ENCODE peak calls at places on chromosome 16, in eight cellular contexts. J is progenitor cell of endocrine pancreas; W is mesothelial cell of epicardium; T is NAMALWA; A is amygdala; S is stimulated activated CD4-positive, alpha-beta T cell treated with anti-CD3 and anti-CD28 coated beads, Interleukin-1b, Interleukin-23, amount 100 ng/mL, for 1 hour; L is NCI-H1092 treated with DMSO at 0.1 percent for 48 hours; C is AG09319. F is an unnamed sample.

GRCh38 chr16:85365120-85365519 is 248.0 kb upstream of the GSE1 start:
- DNase-seq in W (no peak), T (peak), J (no peak), L (no peak), S (no peak), A (no peak), C (no peak), F (no peak)

GRCh38 chr16:58157239-58157638 is 28.1 kb upstream of the CFAP20 start:
- DNase-seq in L (no peak), W (no peak), J (no peak), S (no peak), T (no peak), A (no peak), C (no peak), F (no peak)

GRCh38 chr16:3849751-3850543 is 30.6 kb downstream of the CREBBP start:
- DNase-seq in S (no peak), J (no peak), T (no peak), W (no peak), L (no peak), A (no peak), C (no peak), F (no peak)

GRCh38 chr16:11005611-11005975 is 61.2 kb downstream of the CLEC16A start:
- DNase-seq in A (no peak), L (no peak), T (no peak), W (no peak), S (no peak), C (no peak), J (no peak), F (no peak)

GRCh38 chr16:69118994-69119393 is 13.4 kb downstream of the CHTF8 start:
- DNase-seq in T (no peak), C (no peak), L (no peak), S (no peak), J (no peak), W (no peak), A (no peak), F (no peak)

GRCh38 chr16:73057369-73058210 is 9.7 kb upstream of the ZFHX3 start:
- DNase-seq in W (no peak), J (peak), T (peak), S (no peak), C (no peak), A (no peak), L (no peak), F (no peak)

GRCh38 chr16:81315271-81316175 is 761 bp downstream of the GAN start:
- DNase-seq in S (peak), J (peak), C (no peak), A (peak), L (peak), W (peak), T (peak), F (no peak)

GRCh38 chr16:82732461-82732860 is 105.7 kb downstream of the CDH13 start:
- DNase-seq in W (no peak), A (no peak), T (no peak), S (no peak), L (no peak), J (no peak), C (no peak), F (no peak)

GRCh38 chr16:79543219-79543618 is 57.3 kb downstream of the MAF start:
- DNase-seq in W (no peak), S (no peak), T (no peak), C (no peak), L (peak), J (no peak), A (no peak), F (no peak)

GRCh38 chr16:2905241-2905987 is 6.3 kb upstream of the FLYWCH1 start:
- DNase-seq in C (peak), T (peak), J (peak), W (peak), L (peak), S (peak), A (peak), F (peak)

GRCh38 chr16:11994187-11995119 is 17.9 kb downstream of the SNX29 start:
- DNase-seq in S (no peak), L (no peak), W (no peak), A (peak), T (no peak), J (no peak), C (no peak), F (no peak)

GRCh38 chr16:73253922-73254480 is 206.1 kb upstream of the ZFHX3 start:
- DNase-seq in L (no peak), C (no peak), A (no peak), T (no peak), W (no peak), S (no peak), J (no peak), F (no peak)

GRCh38 chr16:843771-844170 is 43.2 kb upstream of the GNG13 start:
- DNase-seq in S (no peak), L (no peak), A (no peak), J (no peak), W (no peak), T (no peak), C (no peak), F (no peak)

GRCh38 chr16:54938351-54939346 is 8.0 kb downstream of the IRX5 start:
- DNase-seq in J (no peak), C (no peak), L (no peak), A (no peak), W (peak), S (no peak), T (no peak), F (no peak)

GRCh38 chr16:76386784-76387183 is 109.6 kb downstream of the CNTNAP4 start:
- DNase-seq in A (no peak), W (no peak), L (no peak), J (no peak), T (no peak), C (no peak), S (no peak), F (no peak)

GRCh38 chr16:79295746-79296145 is 304.8 kb downstream of the MAF start:
- DNase-seq in J (no peak), A (no peak), C (no peak), T (no peak), L (no peak), W (no peak), S (no peak), F (no peak)

GRCh38 chr16:87576191-87576590 is 26.1 kb upstream of the JPH3 start:
- DNase-seq in S (no peak), W (no peak), T (no peak), C (no peak), A (no peak), L (no peak), J (no peak), F (no peak)

GRCh38 chr16:84182680-84183571 is 3.9 kb downstream of the TAF1C start:
- DNase-seq in L (no peak), W (no peak), T (no peak), S (no peak), A (no peak), J (no peak), C (no peak), F (no peak)

GRCh38 chr16:86992587-86992986 is 324.6 kb downstream of the C16orf95 start:
- DNase-seq in L (no peak), J (no peak), W (no peak), T (no peak), S (no peak), C (no peak), A (no peak), F (no peak)

GRCh38 chr16:81645303-81645702 is 133.8 kb upstream of the PLCG2 start:
- DNase-seq in T (no peak), A (no peak), S (no peak), J (no peak), W (peak), C (no peak), L (peak), F (peak)

GRCh38 chr16:30030841-30031413 is at the start of gene TLCD3B:
- DNase-seq in A (no peak), S (no peak), J (no peak), C (no peak), T (no peak), L (peak), W (no peak), F (no peak)

GRCh38 chr16:24758986-24759385 is 29.5 kb downstream of the TNRC6A start:
- DNase-seq in C (no peak), S (no peak), J (no peak), W (no peak), T (no peak), A (no peak), L (no peak), F (no peak)

GRCh38 chr16:1723450-1724147 is 17.6 kb downstream of the MAPK8IP3 start:
- DNase-seq in S (no peak), C (no peak), W (peak), T (peak), A (peak), L (peak), J (no peak), F (no peak)

GRCh38 chr16:27110524-27110896 is 43.8 kb downstream of the C16orf82 start:
- DNase-seq in A (no peak), C (no peak), L (no peak), T (no peak), S (no peak), J (no peak), W (no peak), F (no peak)

GRCh38 chr16:84608281-84608680 is 9.6 kb downstream of the COTL1 start:
- DNase-seq in L (no peak), W (no peak), C (no peak), J (no peak), A (no peak), T (no peak), S (no peak), F (no peak)

GRCh38 chr16:66382171-66382965 is 15.9 kb downstream of the CDH5 start:
- DNase-seq in T (no peak), A (no peak), W (no peak), S (no peak), J (no peak), C (no peak), L (no peak), F (no peak)

GRCh38 chr16:59880626-59881025 is 1146.5 kb upstream of the GOT2 start:
- DNase-seq in J (no peak), C (peak), A (no peak), W (no peak), S (no peak), T (no peak), L (no peak), F (no peak)

GRCh38 chr16:13672196-13672595 is 247.8 kb upstream of the ERCC4 start:
- DNase-seq in S (no peak), J (no peak), L (no peak), C (no peak), W (no peak), T (no peak), A (no peak), F (no peak)

GRCh38 chr16:23640669-23640958 is 496 bp downstream of the PALB2 start:
- DNase-seq in T (peak), C (no peak), L (peak), W (no peak), A (no peak), S (no peak), J (no peak), F (no peak)